ENCODE peak calls at places on chromosome 20, in six cellular contexts. One of them, this sample, is unnamed.

GRCh38 chr20:1177680-1178079 is 7.1 kb downstream of the TMEM74B start:
- DNase-seq in stimulated activated CD8-positive, alpha-beta memory T cell treated with anti-CD3 and anti-CD28 coated beads, Interleukin-4, amount 100 ng/mL, for 24 hours: no peak
- DNase-seq in EH: peak
- DNase-seq in choroid plexus epithelial cell: peak
- DNase-seq in NCI-H1092 treated with DMSO at 0.1 percent for 48 hours: no peak
- DNase-seq in RCC 7860: no peak
- DNase-seq in this sample: no peak

GRCh38 chr20:48823960-48824497 is 3.8 kb downstream of the PREX1 start:
- DNase-seq in stimulated activated CD8-positive, alpha-beta memory T cell treated with anti-CD3 and anti-CD28 coated beads, Interleukin-4, amount 100 ng/mL, for 24 hours: peak
- DNase-seq in EH: peak
- DNase-seq in choroid plexus epithelial cell: peak
- DNase-seq in NCI-H1092 treated with DMSO at 0.1 percent for 48 hours: no peak
- DNase-seq in RCC 7860: peak
- DNase-seq in this sample: peak

GRCh38 chr20:58721951-58722371 is 29.4 kb downstream of the NPEPL1 start:
- DNase-seq in stimulated activated CD8-positive, alpha-beta memory T cell treated with anti-CD3 and anti-CD28 coated beads, Interleukin-4, amount 100 ng/mL, for 24 hours: no peak
- DNase-seq in EH: peak
- DNase-seq in choroid plexus epithelial cell: no peak
- DNase-seq in NCI-H1092 treated with DMSO at 0.1 percent for 48 hours: no peak
- DNase-seq in RCC 7860: no peak
- DNase-seq in this sample: no peak

GRCh38 chr20:57240850-57241429 is 25.5 kb downstream of the BMP7 start:
- DNase-seq in stimulated activated CD8-positive, alpha-beta memory T cell treated with anti-CD3 and anti-CD28 coated beads, Interleukin-4, amount 100 ng/mL, for 24 hours: no peak
- DNase-seq in EH: no peak
- DNase-seq in choroid plexus epithelial cell: no peak
- DNase-seq in NCI-H1092 treated with DMSO at 0.1 percent for 48 hours: no peak
- DNase-seq in RCC 7860: no peak
- DNase-seq in this sample: no peak

GRCh38 chr20:37202267-37202943 is 23.1 kb upstream of the MROH8 start:
- DNase-seq in stimulated activated CD8-positive, alpha-beta memory T cell treated with anti-CD3 and anti-CD28 coated beads, Interleukin-4, amount 100 ng/mL, for 24 hours: no peak
- DNase-seq in EH: peak
- DNase-seq in choroid plexus epithelial cell: peak
- DNase-seq in NCI-H1092 treated with DMSO at 0.1 percent for 48 hours: peak
- DNase-seq in RCC 7860: peak
- DNase-seq in this sample: peak

GRCh38 chr20:63850689-63851547 is 10.4 kb upstream of the ABHD16B start:
- DNase-seq in stimulated activated CD8-positive, alpha-beta memory T cell treated with anti-CD3 and anti-CD28 coated beads, Interleukin-4, amount 100 ng/mL, for 24 hours: no peak
- DNase-seq in EH: no peak
- DNase-seq in choroid plexus epithelial cell: no peak
- DNase-seq in NCI-H1092 treated with DMSO at 0.1 percent for 48 hours: no peak
- DNase-seq in RCC 7860: no peak
- DNase-seq in this sample: no peak

GRCh38 chr20:48049631-48050030 is 264.4 kb upstream of the SULF2 start:
- DNase-seq in stimulated activated CD8-positive, alpha-beta memory T cell treated with anti-CD3 and anti-CD28 coated beads, Interleukin-4, amount 100 ng/mL, for 24 hours: no peak
- DNase-seq in EH: peak
- DNase-seq in choroid plexus epithelial cell: no peak
- DNase-seq in NCI-H1092 treated with DMSO at 0.1 percent for 48 hours: peak
- DNase-seq in RCC 7860: no peak
- DNase-seq in this sample: peak

GRCh38 chr20:19784511-19785172 is 26.6 kb downstream of the RIN2 start:
- DNase-seq in stimulated activated CD8-positive, alpha-beta memory T cell treated with anti-CD3 and anti-CD28 coated beads, Interleukin-4, amount 100 ng/mL, for 24 hours: no peak
- DNase-seq in EH: peak
- DNase-seq in choroid plexus epithelial cell: peak
- DNase-seq in NCI-H1092 treated with DMSO at 0.1 percent for 48 hours: peak
- DNase-seq in RCC 7860: peak
- DNase-seq in this sample: peak

GRCh38 chr20:54475334-54476287 is at the start of gene DOK5:
- DNase-seq in stimulated activated CD8-positive, alpha-beta memory T cell treated with anti-CD3 and anti-CD28 coated beads, Interleukin-4, amount 100 ng/mL, for 24 hours: no peak
- DNase-seq in EH: no peak
- DNase-seq in choroid plexus epithelial cell: peak
- DNase-seq in NCI-H1092 treated with DMSO at 0.1 percent for 48 hours: peak
- DNase-seq in RCC 7860: no peak
- DNase-seq in this sample: peak

GRCh38 chr20:51462566-51463276 is 79.8 kb downstream of the NFATC2 start:
- DNase-seq in stimulated activated CD8-positive, alpha-beta memory T cell treated with anti-CD3 and anti-CD28 coated beads, Interleukin-4, amount 100 ng/mL, for 24 hours: no peak
- DNase-seq in EH: peak
- DNase-seq in choroid plexus epithelial cell: peak
- DNase-seq in NCI-H1092 treated with DMSO at 0.1 percent for 48 hours: peak
- DNase-seq in RCC 7860: no peak
- DNase-seq in this sample: no peak

GRCh38 chr20:17835941-17836861 is 132.4 kb downstream of the SNX5 start:
- DNase-seq in stimulated activated CD8-positive, alpha-beta memory T cell treated with anti-CD3 and anti-CD28 coated beads, Interleukin-4, amount 100 ng/mL, for 24 hours: no peak
- DNase-seq in EH: peak
- DNase-seq in choroid plexus epithelial cell: peak
- DNase-seq in NCI-H1092 treated with DMSO at 0.1 percent for 48 hours: no peak
- DNase-seq in RCC 7860: no peak
- DNase-seq in this sample: peak